ENCODE peak calls at places on chromosomes 1 and 21, in seven cellular contexts. One of them, this sample, is unnamed.

GRCh38 chr21:35400233-35400939 is 351.3 kb upstream of the RUNX1 start:
- DNase-seq in activated CD4-positive, CD25-positive, alpha-beta regulatory T cell treated with anti-CD3 and anti-CD28 coated beads, Interleukin-2, amount 50 U/mL, for 72 hours: no peak
- DNase-seq in lower lobe of right lung: no peak
- DNase-seq in left colon: no peak
- DNase-seq in colonic mucosa: peak; percentile 50
- DNase-seq in posterior cingulate gyrus: no peak
- DNase-seq in IMR-90: peak; percentile 67
- DNase-seq in this sample: no peak

GRCh38 chr1:241979071-241979470 is 19.8 kb downstream of the MAP1LC3C start:
- DNase-seq in activated CD4-positive, CD25-positive, alpha-beta regulatory T cell treated with anti-CD3 and anti-CD28 coated beads, Interleukin-2, amount 50 U/mL, for 72 hours: no peak
- DNase-seq in IMR-90: no peak
- DNase-seq in left colon: no peak
- DNase-seq in posterior cingulate gyrus: peak; percentile 79
- DNase-seq in colonic mucosa: no peak
- DNase-seq in lower lobe of right lung: no peak
- DNase-seq in this sample: no peak

GRCh38 chr1:182575540-182576149 is 13.4 kb downstream of the RNASEL start:
- DNase-seq in lower lobe of right lung: no peak
- DNase-seq in activated CD4-positive, CD25-positive, alpha-beta regulatory T cell treated with anti-CD3 and anti-CD28 coated beads, Interleukin-2, amount 50 U/mL, for 72 hours: no peak
- DNase-seq in IMR-90: peak; percentile 55
- DNase-seq in posterior cingulate gyrus: no peak
- DNase-seq in colonic mucosa: peak; percentile 17
- DNase-seq in left colon: no peak
- DNase-seq in this sample: no peak

GRCh38 chr1:227764019-227764391 is 28.8 kb downstream of the SNAP47 start:
- DNase-seq in left colon: no peak
- DNase-seq in lower lobe of right lung: peak; percentile 58
- DNase-seq in IMR-90: peak; percentile 35
- DNase-seq in posterior cingulate gyrus: peak; percentile 80
- DNase-seq in activated CD4-positive, CD25-positive, alpha-beta regulatory T cell treated with anti-CD3 and anti-CD28 coated beads, Interleukin-2, amount 50 U/mL, for 72 hours: no peak
- DNase-seq in colonic mucosa: no peak
- DNase-seq in this sample: no peak

GRCh38 chr1:51988254-51988653 is 2.2 kb downstream of the RAB3B start:
- DNase-seq in lower lobe of right lung: no peak
- DNase-seq in activated CD4-positive, CD25-positive, alpha-beta regulatory T cell treated with anti-CD3 and anti-CD28 coated beads, Interleukin-2, amount 50 U/mL, for 72 hours: no peak
- DNase-seq in IMR-90: no peak
- DNase-seq in colonic mucosa: no peak
- DNase-seq in posterior cingulate gyrus: no peak
- DNase-seq in left colon: no peak
- DNase-seq in this sample: no peak

GRCh38 chr1:212595229-212595628 is 13.3 kb upstream of the ATF3 start:
- DNase-seq in IMR-90: no peak
- DNase-seq in activated CD4-positive, CD25-positive, alpha-beta regulatory T cell treated with anti-CD3 and anti-CD28 coated beads, Interleukin-2, amount 50 U/mL, for 72 hours: no peak
- DNase-seq in lower lobe of right lung: no peak
- DNase-seq in colonic mucosa: no peak
- DNase-seq in posterior cingulate gyrus: no peak
- DNase-seq in left colon: no peak
- DNase-seq in this sample: no peak

GRCh38 chr1:8169364-8170058 is 143.4 kb upstream of the ERRFI1 start:
- DNase-seq in posterior cingulate gyrus: peak; percentile 53
- DNase-seq in left colon: peak; percentile 89
- DNase-seq in lower lobe of right lung: no peak
- DNase-seq in IMR-90: peak; percentile 89
- DNase-seq in activated CD4-positive, CD25-positive, alpha-beta regulatory T cell treated with anti-CD3 and anti-CD28 coated beads, Interleukin-2, amount 50 U/mL, for 72 hours: no peak
- DNase-seq in colonic mucosa: peak; percentile 80
- DNase-seq in this sample: peak; percentile 55

GRCh38 chr1:26922901-26923300 is 1.4 kb downstream of the NUDC start:
- DNase-seq in activated CD4-positive, CD25-positive, alpha-beta regulatory T cell treated with anti-CD3 and anti-CD28 coated beads, Interleukin-2, amount 50 U/mL, for 72 hours: no peak
- DNase-seq in posterior cingulate gyrus: no peak
- DNase-seq in lower lobe of right lung: no peak
- DNase-seq in colonic mucosa: no peak
- DNase-seq in IMR-90: no peak
- DNase-seq in left colon: no peak
- DNase-seq in this sample: no peak

GRCh38 chr1:244712669-244713068 is 59.7 kb downstream of the DESI2 start:
- DNase-seq in activated CD4-positive, CD25-positive, alpha-beta regulatory T cell treated with anti-CD3 and anti-CD28 coated beads, Interleukin-2, amount 50 U/mL, for 72 hours: no peak
- DNase-seq in posterior cingulate gyrus: no peak
- DNase-seq in IMR-90: no peak
- DNase-seq in colonic mucosa: no peak
- DNase-seq in lower lobe of right lung: no peak
- DNase-seq in left colon: no peak
- DNase-seq in this sample: no peak

GRCh38 chr1:94253456-94254042 is 16.2 kb upstream of the ARHGAP29 start:
- DNase-seq in lower lobe of right lung: peak; percentile 43
- DNase-seq in posterior cingulate gyrus: no peak
- DNase-seq in colonic mucosa: no peak
- DNase-seq in IMR-90: no peak
- DNase-seq in left colon: no peak
- DNase-seq in activated CD4-positive, CD25-positive, alpha-beta regulatory T cell treated with anti-CD3 and anti-CD28 coated beads, Interleukin-2, amount 50 U/mL, for 72 hours: no peak
- DNase-seq in this sample: peak; percentile 62

GRCh38 chr1:2378956-2379732 is 12.2 kb downstream of the MORN1 start:
- DNase-seq in IMR-90: no peak
- DNase-seq in posterior cingulate gyrus: peak; percentile 76
- DNase-seq in lower lobe of right lung: peak; percentile 25
- DNase-seq in colonic mucosa: no peak
- DNase-seq in activated CD4-positive, CD25-positive, alpha-beta regulatory T cell treated with anti-CD3 and anti-CD28 coated beads, Interleukin-2, amount 50 U/mL, for 72 hours: no peak
- DNase-seq in left colon: peak; percentile 12
- DNase-seq in this sample: no peak